ENCODE peak calls at places on chromosomes 13 and 19, in four cellular contexts. One of them, this sample, is unnamed.

GRCh38 chr19:772730-773436 is 22.0 kb downstream of the MISP start:
- DNase-seq in BE2C: no peak
- DNase-seq in tibial nerve: no peak
- DNase-seq in fibroblast of villous mesenchyme: no peak
- DNase-seq in this sample: no peak

GRCh38 chr19:821228-821975 is at the start of gene PLPPR3:
- DNase-seq in BE2C: no peak
- DNase-seq in fibroblast of villous mesenchyme: no peak
- DNase-seq in tibial nerve: no peak
- DNase-seq in this sample: no peak

GRCh38 chr13:72737033-72737432 is 9.3 kb downstream of the BORA start:
- DNase-seq in BE2C: no peak
- DNase-seq in tibial nerve: no peak
- DNase-seq in fibroblast of villous mesenchyme: no peak
- DNase-seq in this sample: no peak

GRCh38 chr19:14050512-14050911 is 11.4 kb downstream of the PALM3 start:
- DNase-seq in fibroblast of villous mesenchyme: no peak
- DNase-seq in BE2C: no peak
- DNase-seq in tibial nerve: no peak
- DNase-seq in this sample: no peak

GRCh38 chr13:31320946-31321345 is 121.2 kb downstream of the B3GLCT start:
- DNase-seq in BE2C: no peak
- DNase-seq in fibroblast of villous mesenchyme: no peak
- DNase-seq in tibial nerve: no peak
- DNase-seq in this sample: no peak

GRCh38 chr19:17073869-17074627 is 1.2 kb downstream of the HAUS8 start:
- DNase-seq in tibial nerve: no peak
- DNase-seq in BE2C: no peak
- DNase-seq in fibroblast of villous mesenchyme: no peak
- DNase-seq in this sample: no peak

GRCh38 chr19:3119782-3120380 is 16.0 kb upstream of the GNA15 start:
- DNase-seq in tibial nerve: no peak
- DNase-seq in fibroblast of villous mesenchyme: no peak
- DNase-seq in BE2C: no peak
- DNase-seq in this sample: no peak

GRCh38 chr13:74006666-74007065 is 127.5 kb downstream of the KLF12 start:
- DNase-seq in BE2C: no peak
- DNase-seq in fibroblast of villous mesenchyme: no peak
- DNase-seq in tibial nerve: no peak
- DNase-seq in this sample: no peak

GRCh38 chr13:31965361-31966066 is 66.1 kb upstream of the FRY start:
- DNase-seq in BE2C: no peak
- DNase-seq in fibroblast of villous mesenchyme: peak
- DNase-seq in tibial nerve: no peak
- DNase-seq in this sample: no peak

GRCh38 chr19:43534811-43535761 is 2.1 kb downstream of the ZNF575 start:
- DNase-seq in fibroblast of villous mesenchyme: peak
- DNase-seq in BE2C: peak
- DNase-seq in tibial nerve: peak
- DNase-seq in this sample: no peak

GRCh38 chr19:43532962-43533545 is at the start of gene ZNF575:
- DNase-seq in fibroblast of villous mesenchyme: peak
- DNase-seq in BE2C: peak
- DNase-seq in tibial nerve: peak
- DNase-seq in this sample: peak

GRCh38 chr19:43532571-43532961 is 422 bp upstream of the ZNF575 start:
- DNase-seq in tibial nerve: no peak
- DNase-seq in BE2C: peak
- DNase-seq in fibroblast of villous mesenchyme: peak
- DNase-seq in this sample: no peak

GRCh38 chr19:43533546-43534304 is 737 bp downstream of the ZNF575 start:
- DNase-seq in tibial nerve: peak
- DNase-seq in BE2C: peak
- DNase-seq in fibroblast of villous mesenchyme: peak
- DNase-seq in this sample: peak

GRCh38 chr19:43534305-43534612 is 1.3 kb downstream of the ZNF575 start:
- DNase-seq in fibroblast of villous mesenchyme: no peak
- DNase-seq in BE2C: no peak
- DNase-seq in tibial nerve: no peak
- DNase-seq in this sample: no peak
- H3K4me3 ChIP-seq in fibroblast of villous mesenchyme: peak
- H3K4me3 ChIP-seq in BE2C: no peak
- H3K4me3 ChIP-seq in tibial nerve: peak
- H3K4me3 ChIP-seq in this sample: peak

GRCh38 chr13:40670307-40670706 is 3.9 kb upstream of the FOXO1 start:
- DNase-seq in fibroblast of villous mesenchyme: no peak
- DNase-seq in tibial nerve: no peak
- DNase-seq in BE2C: no peak
- DNase-seq in this sample: no peak

GRCh38 chr13:40666905-40667621 is 622 bp upstream of the FOXO1 start:
- DNase-seq in BE2C: peak
- DNase-seq in fibroblast of villous mesenchyme: no peak
- DNase-seq in tibial nerve: no peak
- DNase-seq in this sample: no peak

GRCh38 chr13:40666058-40666904 is at the start of gene FOXO1:
- DNase-seq in tibial nerve: peak
- DNase-seq in fibroblast of villous mesenchyme: peak
- DNase-seq in BE2C: peak
- DNase-seq in this sample: no peak

GRCh38 chr13:40667622-40667978 is 1.2 kb upstream of the FOXO1 start:
- DNase-seq in tibial nerve: no peak
- DNase-seq in BE2C: no peak
- DNase-seq in fibroblast of villous mesenchyme: no peak
- DNase-seq in this sample: no peak

DNA sequence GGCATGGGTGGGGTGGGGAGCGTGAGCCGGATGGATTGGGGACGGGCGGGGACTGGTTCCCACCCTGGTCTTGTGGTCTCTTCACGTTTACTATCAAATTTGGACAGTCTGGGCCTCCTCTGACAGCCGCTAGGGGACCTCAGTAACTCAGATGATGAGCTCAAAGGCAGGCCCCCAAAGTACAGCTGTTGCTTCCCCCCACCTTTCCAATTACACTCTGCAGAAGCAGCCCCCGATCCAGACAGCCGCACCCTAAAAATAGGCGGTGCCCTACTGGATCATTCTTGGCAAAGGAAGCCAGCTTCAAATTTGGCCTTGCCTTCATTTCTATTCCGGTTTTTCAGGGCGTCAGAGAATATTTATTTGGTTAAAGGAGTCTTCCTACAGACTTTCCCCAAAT is 1.9 kb upstream of the FOXO1 start:
- DNase-seq in fibroblast of villous mesenchyme: no peak
- DNase-seq in BE2C: no peak
- DNase-seq in tibial nerve: peak
- DNase-seq in this sample: no peak
- TF ChIP-seq CTCF in fibroblast of villous mesenchyme: peak
- TF ChIP-seq CTCF in BE2C: no peak
- TF ChIP-seq CTCF in tibial nerve: peak
- TF ChIP-seq CTCF in this sample: peak

DNA sequence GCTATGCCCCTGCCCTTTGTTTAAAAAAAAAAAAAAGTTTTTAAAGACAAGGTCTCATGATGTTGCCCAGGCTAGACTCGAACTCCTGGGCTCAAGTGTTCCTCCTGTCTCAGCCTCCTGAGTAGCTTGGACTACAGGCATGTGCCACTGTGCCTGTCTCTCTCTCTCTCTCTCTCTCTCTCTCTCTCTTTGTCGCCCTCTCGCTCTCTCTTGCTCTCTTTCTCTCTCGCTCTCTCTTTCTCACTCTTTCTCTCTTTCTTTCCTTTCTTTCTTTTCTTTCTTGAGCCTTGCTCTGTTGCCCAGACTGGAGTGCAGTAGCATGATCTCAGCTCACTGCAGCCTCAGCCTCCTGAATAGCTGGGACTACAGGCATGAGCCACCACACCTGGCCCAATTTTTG is 7.5 kb downstream of the COX6B1 start:
- DNase-seq in fibroblast of villous mesenchyme: no peak
- DNase-seq in BE2C: no peak
- DNase-seq in tibial nerve: no peak
- DNase-seq in this sample: no peak
- H3K4me3 ChIP-seq in fibroblast of villous mesenchyme: no peak
- H3K4me3 ChIP-seq in BE2C: no peak
- H3K4me3 ChIP-seq in tibial nerve: no peak
- H3K4me3 ChIP-seq in this sample: no peak

DNA sequence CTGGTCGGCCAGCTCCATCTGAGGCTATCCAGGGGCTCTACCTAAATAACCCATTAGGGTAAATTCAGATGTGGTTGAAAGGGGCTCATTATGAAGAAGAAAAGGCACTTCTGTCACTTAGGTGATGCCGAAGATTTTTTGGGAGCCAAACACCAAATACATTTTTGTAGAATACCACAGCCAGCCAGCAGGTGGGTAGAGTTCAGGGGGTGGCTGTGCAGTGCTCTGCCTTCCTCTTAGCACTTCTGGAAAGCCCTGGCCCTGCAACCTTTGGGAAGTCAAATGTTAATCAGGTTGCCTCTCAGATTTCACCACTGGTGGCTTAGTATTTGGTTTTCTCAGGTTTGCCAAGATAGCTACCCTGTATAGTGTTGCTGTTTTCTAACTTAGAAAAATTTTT is 18.5 kb upstream of the GPR18 start:
- DNase-seq in fibroblast of villous mesenchyme: no peak
- DNase-seq in BE2C: no peak
- DNase-seq in tibial nerve: no peak
- DNase-seq in this sample: no peak
- TF ChIP-seq CTCF in fibroblast of villous mesenchyme: no peak
- TF ChIP-seq CTCF in BE2C: no peak
- TF ChIP-seq CTCF in tibial nerve: no peak
- TF ChIP-seq CTCF in this sample: no peak

DNA sequence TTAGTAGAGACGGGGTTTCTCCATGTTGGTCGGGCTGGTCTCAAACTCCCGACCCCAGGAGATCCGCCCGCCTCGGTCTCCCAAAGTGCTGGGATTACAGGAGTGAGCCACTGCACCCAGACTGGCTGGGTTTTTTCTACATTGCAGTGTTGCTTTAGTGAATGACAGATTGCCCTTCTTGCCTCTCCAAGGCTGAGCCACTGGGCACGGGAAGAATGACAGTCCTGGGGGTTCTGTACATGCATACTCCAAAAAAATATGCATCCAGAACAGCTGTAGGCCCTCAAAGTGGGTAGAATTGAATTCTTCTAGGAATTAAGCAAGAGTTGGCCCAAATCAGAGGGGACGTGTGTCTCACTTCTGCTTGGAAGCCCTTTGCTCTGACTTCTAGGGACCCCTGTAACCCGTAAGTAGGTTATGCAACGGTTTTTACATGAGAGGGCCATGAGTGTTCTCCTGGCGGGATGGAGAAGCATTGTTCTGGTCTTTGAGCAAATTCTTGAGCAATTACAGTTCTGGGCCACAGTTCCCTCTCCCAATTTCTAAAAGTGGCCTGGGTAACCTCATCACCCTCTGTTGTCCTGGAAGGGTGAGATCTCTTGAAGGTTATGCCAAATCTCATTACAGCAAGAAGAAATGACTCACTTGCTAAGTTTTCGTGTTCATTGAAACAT is 3.6 kb downstream of the ACTN4 start:
- DNase-seq in BE2C: no peak
- DNase-seq in fibroblast of villous mesenchyme: peak
- DNase-seq in tibial nerve: peak
- DNase-seq in this sample: no peak
- H3K4me3 ChIP-seq in BE2C: no peak
- H3K4me3 ChIP-seq in fibroblast of villous mesenchyme: peak
- H3K4me3 ChIP-seq in tibial nerve: peak
- H3K4me3 ChIP-seq in this sample: peak

DNA sequence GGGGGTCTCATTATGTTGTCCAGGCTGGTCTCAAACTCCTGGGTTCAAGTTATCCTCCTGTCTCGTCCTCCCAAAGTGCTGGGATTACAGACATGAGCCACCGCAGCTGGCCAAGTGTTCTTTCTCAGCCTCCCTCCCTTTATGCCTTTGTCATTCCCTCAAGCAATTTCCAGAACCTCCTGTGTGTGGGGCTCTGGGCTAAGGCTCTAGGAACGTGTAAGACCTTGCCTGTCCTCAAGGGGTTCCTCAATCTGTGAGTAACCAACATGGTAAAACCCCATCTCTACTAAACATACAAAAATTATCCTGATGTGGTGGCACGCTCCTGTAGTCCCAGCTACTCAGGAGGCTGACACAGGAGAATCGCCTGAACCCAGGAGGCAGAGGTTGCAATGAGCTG is 15.5 kb upstream of the SPACA4 start:
- DNase-seq in tibial nerve: no peak
- DNase-seq in fibroblast of villous mesenchyme: no peak
- DNase-seq in BE2C: no peak
- DNase-seq in this sample: no peak
- TF ChIP-seq CTCF in tibial nerve: no peak
- TF ChIP-seq CTCF in fibroblast of villous mesenchyme: no peak
- TF ChIP-seq CTCF in BE2C: peak
- TF ChIP-seq CTCF in this sample: no peak

DNA sequence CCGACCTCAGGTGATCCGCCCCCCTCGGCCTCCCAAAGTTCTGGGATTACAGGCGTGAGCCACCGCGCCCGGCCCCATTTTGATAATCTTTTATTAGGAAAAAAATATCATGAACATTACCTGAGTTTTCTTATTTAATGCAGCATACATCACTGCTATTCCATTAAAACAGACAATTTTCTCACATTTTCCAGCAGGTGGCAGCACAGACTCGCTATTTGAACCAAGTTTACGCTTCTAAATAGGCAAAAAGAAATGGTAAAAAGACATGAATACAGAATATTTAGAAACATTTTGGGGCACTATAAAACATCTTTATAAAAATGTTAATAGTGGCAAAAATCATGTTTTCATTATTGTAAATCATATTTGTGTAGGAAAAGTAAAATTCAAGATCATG is 903.1 kb downstream of the SLITRK6 start:
- DNase-seq in BE2C: peak
- DNase-seq in fibroblast of villous mesenchyme: peak
- DNase-seq in tibial nerve: no peak
- DNase-seq in this sample: peak
- H3K4me3 ChIP-seq in BE2C: no peak
- H3K4me3 ChIP-seq in fibroblast of villous mesenchyme: no peak
- H3K4me3 ChIP-seq in tibial nerve: no peak
- H3K4me3 ChIP-seq in this sample: no peak

This sample was measured in HFF-Myc.